ENCODE peak calls at places on chromosomes 13 and 19, in five cellular contexts. T is GM12878, I is prostate gland, U is GM23338, S is spleen. R is an unnamed sample.

GRCh38 chr13:27556109-27556508 is 64.2 kb downstream of the LNX2 start:
- DNase-seq in T (no peak), I (no peak), U (no peak), S (no peak), R (peak; percentile 66)

GRCh38 chr13:34357435-34358232 is 539.7 kb downstream of the RFC3 start:
- DNase-seq in T (no peak), I (no peak), U (peak; percentile 2), S (no peak), R (no peak)

GRCh38 chr13:32056316-32056715 is 24.7 kb downstream of the FRY start:
- DNase-seq in T (no peak), I (no peak), U (no peak), S (no peak), R (no peak)

GRCh38 chr19:28224441-28224840 is 988.5 kb downstream of the UQCRFS1 start:
- DNase-seq in T (no peak), I (no peak), U (no peak), S (no peak), R (no peak)

GRCh38 chr19:40442328-40443130 is 1.6 kb downstream of the SERTAD3 start:
- DNase-seq in T (no peak), I (no peak), U (peak; percentile 38), S (no peak), R (no peak)

GRCh38 chr19:19232231-19232630 is 20.5 kb downstream of the NCAN start:
- DNase-seq in T (no peak), I (no peak), U (no peak), S (no peak), R (no peak)

GRCh38 chr13:31168166-31168565 is 6.5 kb upstream of the HSPH1 start:
- DNase-seq in T (no peak), I (no peak), U (no peak), S (no peak), R (no peak)

GRCh38 chr13:113207890-113208423 is 512 bp downstream of the PCID2 start:
- DNase-seq in T (no peak), I (no peak), U (peak; percentile 70), S (no peak), R (no peak)

GRCh38 chr13:20716951-20717350 is 13.5 kb downstream of the IL17D start:
- DNase-seq in T (no peak), I (no peak), U (peak; percentile 37), S (no peak), R (no peak)

GRCh38 chr13:41780736-41781708 is 179.9 kb downstream of the VWA8 start:
- DNase-seq in T (no peak), I (no peak), U (no peak), S (no peak), R (no peak)
- H3K27ac ChIP-seq in T (no peak overlapping the region), I (no peak overlapping the region), U (no peak overlapping the region), S (no peak overlapping the region), R (no peak overlapping the region)

DNA sequence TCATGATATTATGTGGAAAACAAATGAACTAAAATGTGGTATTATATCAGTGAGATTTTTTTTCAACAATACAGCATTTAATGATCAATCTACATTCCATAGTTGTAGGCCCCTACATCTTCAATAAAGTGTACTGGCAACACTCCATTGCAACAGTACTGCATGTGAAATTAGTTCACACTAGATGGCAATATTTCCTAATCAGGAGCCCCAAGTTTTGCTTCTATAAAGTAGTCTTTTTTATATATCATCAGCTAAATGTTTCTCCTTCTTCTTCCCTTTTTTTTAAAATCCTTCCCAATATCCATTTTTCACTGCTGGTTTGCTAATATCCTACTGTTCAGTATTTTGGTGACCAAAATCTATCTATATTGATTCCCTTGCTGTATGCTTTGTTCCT is 528.3 kb upstream of the ATXN8OS start:
- DNase-seq in T (no peak), I (no peak), U (peak; percentile 28), S (no peak), R (no peak)
- TF ChIP-seq CTCF in T (peak; percentile 46), I (no peak), U (peak; percentile 52), S (no peak), R (no peak)

GRCh38 chr19:36837902-36838783 is at the start of gene ZNF790:
- DNase-seq in T (peak; percentile 53), I (peak; percentile 90), U (peak; percentile 97), S (peak; percentile 93), R (peak; percentile 94)
- TF ChIP-seq POLR2AphosphoS5 in T (peak; percentile 78), I (peak; percentile 85), U (peak; percentile 84), S (peak; percentile 69), R (peak; percentile 53)

GRCh38 chr19:39334444-39334976 is 1.3 kb downstream of the GMFG start:
- DNase-seq in T (no peak), I (no peak), U (no peak), S (no peak), R (no peak)
- H3K27ac ChIP-seq in T (peak overlapping the region; percentile 97), I (no peak overlapping the region), U (no peak overlapping the region), S (peak overlapping the region; percentile 97), R (no peak overlapping the region)

GRCh38 chr13:71754407-71754974 is 112.5 kb downstream of the DACH1 start:
- DNase-seq in T (no peak), I (no peak), U (peak; percentile 18), S (no peak), R (no peak)
- TF ChIP-seq CTCF in T (peak; percentile 10), I (no peak), U (peak; percentile 65), S (no peak), R (no peak)

R was measured in sigmoid colon.